ENCODE peak calls at places on chromosomes 7 and 10, in eight cellular contexts. I is mucosa of descending colon, X is ovary, V is spleen, T is cardiac muscle cell, U is kidney, B is mammary epithelial cell, D is upper lobe of right lung. W is an unnamed sample. For H3K9me3, the result is how much of the 10 kb centered on the place peaks cover.

GRCh38 chr7:152541892-152542291 is 106.1 kb upstream of the KMT2C start:
- DNase-seq in U (no peak), V (peak), T (no peak), B (no peak), X (no peak), I (no peak), D (no peak), W (no peak)

GRCh38 chr7:6654842-6655610 is 17.9 kb downstream of the ZNF316 start:
- DNase-seq in B (no peak), T (no peak), X (no peak), V (no peak), I (no peak), U (peak), D (peak), W (no peak)

GRCh38 chr7:142566291-142566690 is 183.0 kb upstream of the PRSS1 start:
- DNase-seq in B (no peak), D (no peak), V (no peak), T (no peak), U (no peak), I (no peak), X (no peak), W (no peak)

GRCh38 chr7:38027884-38028455 is 107.5 kb downstream of the EPDR1 start:
- DNase-seq in I (no peak), T (no peak), D (no peak), B (no peak), U (no peak), X (no peak), V (no peak), W (no peak)

GRCh38 chr10:130902471-130902870 is 409.1 kb downstream of the TCERG1L start:
- DNase-seq in T (no peak), D (no peak), V (no peak), X (no peak), B (no peak), I (no peak), U (no peak), W (no peak)

GRCh38 chr10:15744217-15744865 is 24.6 kb upstream of the ITGA8 start:
- DNase-seq in B (peak), X (peak), D (no peak), V (no peak), T (peak), U (no peak), I (no peak), W (no peak)

GRCh38 chr10:47165711-47166404 is 134.1 kb upstream of the GDF10 start:
- DNase-seq in U (peak), I (peak), B (no peak), V (peak), D (peak), T (no peak), X (peak), W (peak)

GRCh38 chr7:70764004-70764691 is 367.8 kb upstream of the GALNT17 start:
- DNase-seq in I (no peak), V (no peak), D (no peak), B (no peak), X (no peak), U (no peak), T (no peak), W (no peak)

GRCh38 chr7:122132341-122132740 is 11.7 kb downstream of the AASS start:
- DNase-seq in B (peak), X (no peak), D (no peak), I (no peak), V (no peak), U (no peak), T (no peak), W (no peak)

GRCh38 chr10:95572451-95572850 is 11.3 kb upstream of the SORBS1 start:
- DNase-seq in V (no peak), T (no peak), X (no peak), U (no peak), B (no peak), D (no peak), I (no peak), W (no peak)

GRCh38 chr7:42454006-42454405 is 217.0 kb upstream of the GLI3 start:
- DNase-seq in X (no peak), U (no peak), I (no peak), B (no peak), V (no peak), T (no peak), D (no peak), W (no peak)

GRCh38 chr7:8035190-8035589 is 66.6 kb downstream of the GLCCI1 start:
- DNase-seq in V (no peak), D (no peak), X (no peak), I (no peak), U (no peak), T (no peak), B (no peak), W (no peak)

GRCh38 chr7:112058654-112059053 is 147.5 kb downstream of the DOCK4 start:
- DNase-seq in I (no peak), B (no peak), U (no peak), T (no peak), V (no peak), D (no peak), X (no peak), W (no peak)

GRCh38 chr10:12728569-12728968 is 272.9 kb downstream of the CCDC3 start:
- DNase-seq in V (no peak), B (no peak), D (no peak), U (no peak), X (no peak), T (no peak), I (no peak), W (no peak)

GRCh38 chr7:102991077-102991539 is 78.3 kb downstream of the LRRC17 start:
- DNase-seq in T (no peak), B (peak), X (no peak), I (no peak), D (no peak), U (no peak), V (no peak), W (no peak)

GRCh38 chr10:118264838-118265470 is 77.2 kb downstream of the FAM204A start:
- DNase-seq in U (no peak), I (no peak), B (no peak), X (no peak), T (no peak), V (no peak), D (no peak), W (no peak)

GRCh38 chr10:1241973-1242935 is 186.1 kb downstream of the WDR37 start:
- DNase-seq in I (no peak), B (no peak), X (no peak), D (no peak), V (peak), T (no peak), U (no peak), W (no peak)

GRCh38 chr7:6367701-6368211 is 80.0 kb downstream of the DAGLB start:
- DNase-seq in X (no peak), D (no peak), U (no peak), V (peak), T (no peak), I (no peak), B (peak), W (no peak)

GRCh38 chr10:119783665-119784027 is 57.8 kb downstream of the INPP5F start:
- DNase-seq in B (no peak), D (no peak), X (no peak), T (no peak), U (no peak), I (no peak), V (no peak), W (no peak)

GRCh38 chr7:140923358-140924006 is 1.2 kb downstream of the BRAF start:
- DNase-seq in B (peak), D (no peak), I (no peak), T (peak), U (no peak), X (no peak), V (no peak), W (no peak)

GRCh38 chr10:2658780-2659179 is 408.6 kb upstream of the PFKP start:
- DNase-seq in X (no peak), U (no peak), I (no peak), D (no peak), T (no peak), B (no peak), V (no peak), W (no peak)

GRCh38 chr7:6307762-6308161 is 35.3 kb upstream of the CYTH3 start:
- DNase-seq in X (no peak), U (peak), T (no peak), D (no peak), V (peak), I (peak), B (no peak), W (no peak)

GRCh38 chr7:5574770-5575269 is 151.2 kb upstream of the TNRC18 start:
- DNase-seq in X (no peak), I (no peak), B (no peak), T (peak), V (peak), D (no peak), U (peak), W (no peak)

GRCh38 chr10:130202984-130203617 is 66.9 kb downstream of the GLRX3 start:
- DNase-seq in T (no peak), X (no peak), U (no peak), B (no peak), I (no peak), V (no peak), D (no peak), W (no peak)

GRCh38 chr7:87538052-87538451 is 62.6 kb upstream of the ABCB4 start:
- DNase-seq in V (no peak), U (no peak), D (no peak), B (no peak), X (no peak), I (no peak), T (no peak), W (no peak)

GRCh38 chr10:110353244-110354119 is 48.8 kb upstream of the SMNDC1 start:
- DNase-seq in X (no peak), D (no peak), B (peak), T (peak), V (no peak), U (no peak), I (no peak), W (no peak)

GRCh38 chr7:16874061-16874460 is 7.7 kb downstream of the AGR3 start:
- DNase-seq in V (no peak), D (no peak), U (no peak), I (no peak), T (no peak), X (no peak), B (no peak), W (no peak)

GRCh38 chr10:78316451-78316931 is 282.8 kb downstream of the RPS24 start:
- DNase-seq in I (no peak), T (no peak), B (no peak), U (no peak), X (no peak), V (no peak), D (no peak), W (no peak)

GRCh38 chr7:27097686-27098492 is 2.1 kb upstream of the HOXA1 start:
- DNase-seq in D (no peak), U (no peak), V (no peak), X (no peak), T (no peak), I (peak), B (peak), W (no peak)

GRCh38 chr10:29866356-29866755 is 193.0 kb downstream of the JCAD start:
- DNase-seq in T (no peak), B (no peak), X (no peak), I (no peak), U (no peak), V (no peak), D (no peak), W (no peak)

GRCh38 chr7:40133561-40134427 is 628 bp downstream of the MPLKIP start:
- DNase-seq in U (no peak), I (no peak), T (no peak), B (no peak), V (no peak), D (no peak), X (no peak), W (no peak)

GRCh38 chr7:41256186-41256945 is 446.5 kb downstream of the INHBA start:
- DNase-seq in D (no peak), V (no peak), X (no peak), U (no peak), I (no peak), B (peak), T (no peak), W (no peak)

GRCh38 chr10:24642921-24643678 is 80.6 kb downstream of the ARHGAP21 start:
- DNase-seq in V (no peak), T (peak), B (peak), X (no peak), D (no peak), U (no peak), I (no peak), W (no peak)

GRCh38 chr7:36884863-36885262 is 160.6 kb upstream of the AOAH start:
- DNase-seq in B (no peak), D (no peak), I (no peak), V (no peak), X (no peak), U (no peak), T (no peak), W (no peak)

GRCh38 chr10:100075426-100076220 is 6.0 kb downstream of the CPN1 start:
- DNase-seq in T (no peak), B (no peak), D (no peak), I (no peak), X (no peak), V (no peak), U (no peak), W (no peak)

DNA sequence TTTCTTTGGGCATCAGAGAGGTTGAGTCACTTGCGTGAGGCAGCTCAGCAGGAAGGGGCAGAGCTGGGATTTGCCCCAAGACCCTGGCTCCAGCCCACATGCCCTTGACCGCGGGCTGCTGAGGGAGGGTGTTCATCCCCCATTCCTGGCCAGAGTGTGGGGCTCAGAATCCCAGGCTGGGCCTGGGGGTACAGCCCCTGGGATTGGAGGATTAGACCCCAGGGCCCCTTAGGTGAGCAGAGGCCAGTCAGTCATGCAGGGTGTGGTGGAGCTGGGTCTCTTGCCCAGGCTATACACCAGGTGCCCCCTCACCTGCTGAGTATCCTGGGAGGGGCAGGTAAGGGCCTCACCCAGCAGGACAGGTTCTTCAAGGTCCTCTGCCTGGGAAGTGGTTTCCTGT is 68.4 kb upstream of the ZNF716 start:
- DNase-seq in D (no peak), I (no peak), V (no peak), X (no peak), B (no peak), U (peak), T (no peak), W (no peak)
- H3K9me3 ChIP-seq in D (under half), I (half or more), V (half or more), X (under half), B (half or more), U (under half), T (under half), W (under half)

DNA sequence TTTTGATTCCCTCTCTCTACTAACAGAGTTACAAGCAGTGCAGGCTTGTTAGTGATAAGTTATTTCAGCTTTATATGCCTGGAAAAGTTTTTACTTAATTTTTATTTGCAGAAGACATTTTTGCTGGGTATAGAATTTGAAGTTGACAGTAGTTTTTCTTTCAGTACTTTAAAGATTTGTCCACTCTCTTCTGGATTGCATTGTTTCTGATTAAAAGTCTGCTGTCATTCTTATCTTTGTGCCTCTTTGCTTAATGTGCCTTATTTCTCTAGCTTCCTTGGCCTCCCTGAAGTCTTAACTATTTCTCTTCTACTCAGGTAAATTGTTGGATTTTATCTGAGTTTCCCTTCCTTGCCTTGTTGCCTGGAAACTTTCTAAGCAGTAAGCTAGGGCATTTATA is 36.2 kb downstream of the PLCE1 start:
- DNase-seq in X (no peak), T (no peak), D (no peak), B (no peak), I (no peak), V (no peak), U (no peak), W (no peak)
- H3K4me3 ChIP-seq in X (no peak), T (no peak), D (no peak), B (no peak), I (no peak), V (no peak), U (no peak), W (no peak)

GRCh38 chr7:155879592-155879991 is 67.3 kb upstream of the SHH start:
- DNase-seq in I (no peak), U (no peak), D (no peak), T (no peak), X (no peak), V (peak), B (no peak), W (no peak)

GRCh38 chr7:155883491-155884224 is 71.4 kb upstream of the SHH start:
- DNase-seq in B (no peak), T (no peak), I (no peak), D (no peak), V (peak), U (no peak), X (no peak), W (no peak)

GRCh38 chr7:155880721-155881120 is 68.5 kb upstream of the SHH start:
- DNase-seq in U (no peak), I (no peak), B (no peak), D (no peak), V (peak), X (no peak), T (no peak), W (no peak)

GRCh38 chr7:155882596-155882995 is 70.3 kb upstream of the SHH start:
- DNase-seq in D (no peak), X (no peak), B (no peak), I (no peak), U (no peak), V (peak), T (no peak), W (no peak)

DNA sequence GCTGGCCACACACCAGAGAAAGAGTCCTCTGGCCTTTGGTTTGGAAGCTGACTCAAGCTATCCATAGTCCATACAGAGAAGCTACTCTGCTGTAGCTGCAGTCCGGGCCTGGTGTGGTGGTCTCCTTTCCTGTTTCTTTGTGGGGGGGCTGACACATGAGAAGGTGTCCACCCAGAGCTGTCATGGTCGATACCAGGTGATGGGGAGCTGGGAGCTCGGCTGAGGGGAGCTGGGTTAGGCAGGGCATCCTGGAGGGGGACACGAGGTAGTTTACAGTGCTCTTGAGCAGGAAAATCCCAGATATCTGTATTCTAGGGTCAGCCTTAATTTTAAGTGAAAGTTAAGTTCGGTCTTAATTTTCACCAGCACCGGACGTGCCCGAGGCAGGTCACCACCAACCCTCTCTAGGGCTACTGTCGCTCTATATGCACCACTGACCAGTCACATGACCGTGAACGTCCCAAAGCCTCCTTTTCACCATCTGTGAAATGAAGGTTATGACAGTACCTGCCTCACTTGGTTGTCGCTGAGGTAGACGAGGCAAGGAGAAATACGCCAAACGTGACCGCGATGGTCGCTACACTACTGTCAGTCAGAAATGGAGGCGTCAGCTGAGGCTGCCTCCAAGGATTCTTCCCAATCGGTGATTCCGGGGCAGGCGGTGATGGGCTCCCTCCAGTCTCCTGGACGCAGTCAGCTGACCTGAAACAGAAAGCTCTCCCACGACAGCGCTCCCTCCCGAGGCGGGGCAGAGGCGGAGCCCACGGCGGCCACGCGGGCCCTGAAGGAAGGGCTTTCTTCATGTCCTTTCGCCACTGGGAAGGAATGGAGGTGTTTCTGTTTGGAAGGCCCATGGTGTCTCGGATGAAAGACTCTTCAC is 69.4 kb upstream of the SHH start:
- DNase-seq in I (no peak), D (no peak), B (no peak), V (peak), U (no peak), T (no peak), X (no peak), W (no peak)
- H3K9me3 ChIP-seq in I (under half), D (under half), B (under half), V (under half), U (under half), T (under half), X (under half), W (under half)

DNA sequence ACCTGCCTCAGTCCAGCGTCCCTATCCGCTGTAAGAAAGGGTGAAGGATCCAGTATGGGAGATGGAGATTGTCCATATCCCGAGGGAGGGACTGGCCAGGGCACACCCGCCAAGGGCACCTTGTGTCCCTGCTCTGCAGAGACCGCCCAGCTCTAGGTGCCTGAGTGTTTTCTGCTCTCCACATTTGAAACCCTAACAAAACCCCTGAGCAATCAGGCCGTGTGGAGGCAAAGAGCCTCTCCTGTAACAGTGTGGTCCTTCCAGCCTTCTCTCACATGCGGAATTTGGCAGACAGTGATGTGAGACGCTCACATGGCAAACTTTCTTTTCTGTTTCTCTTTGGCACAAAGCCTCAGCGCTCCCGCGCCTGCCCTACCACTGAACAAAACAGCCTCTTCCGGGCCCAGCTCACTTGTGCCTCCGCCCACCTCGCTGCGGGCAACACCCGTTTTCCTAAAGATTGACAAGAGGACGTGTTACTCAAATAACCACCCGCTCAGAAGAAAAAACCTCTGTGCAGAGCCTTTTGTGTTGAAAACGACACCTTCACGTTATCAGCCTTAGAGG is 514.8 kb downstream of the DNAJB6 start:
- DNase-seq in B (no peak), X (no peak), U (peak), I (peak), T (peak), D (peak), V (peak), W (peak)
- H3K4me3 ChIP-seq in B (no peak), X (no peak), U (no peak), I (no peak), T (no peak), D (peak), V (no peak), W (peak)

GRCh38 chr7:159014297-159015062 is 130.2 kb downstream of the VIPR2 start:
- DNase-seq in D (peak), B (no peak), I (peak), V (no peak), U (no peak), T (no peak), X (peak), W (no peak)
- H3K9me3 ChIP-seq in D (under half), B (under half), I (under half), V (under half), U (under half), T (under half), X (under half), W (under half)